ENCODE peak calls at places on chromosomes 4 and X, in five cellular contexts. One of them, this sample, is unnamed.

GRCh38 chrX:25523574-25523973 is 507.8 kb upstream of the ARX start:
- DNase-seq in H1: peak; percentile 42
- DNase-seq in neuronal stem cell: peak; percentile 12
- DNase-seq in mesenchymal stem cell: no peak
- DNase-seq in IMR-90: peak; percentile 36
- DNase-seq in this sample: peak; percentile 45

GRCh38 chr4:176671532-176671931 is 121.2 kb downstream of the VEGFC start:
- DNase-seq in H1: no peak
- DNase-seq in neuronal stem cell: no peak
- DNase-seq in mesenchymal stem cell: no peak
- DNase-seq in IMR-90: peak; percentile 44
- DNase-seq in this sample: no peak

GRCh38 chr4:174317531-174317930 is 33.8 kb downstream of the CEP44 start:
- DNase-seq in IMR-90: peak; percentile 23
- DNase-seq in H1: no peak
- DNase-seq in neuronal stem cell: no peak
- DNase-seq in mesenchymal stem cell: peak; percentile 35
- DNase-seq in this sample: no peak

GRCh38 chr4:151659631-151660030 is 101.2 kb downstream of the GATB start:
- DNase-seq in neuronal stem cell: no peak
- DNase-seq in IMR-90: no peak
- DNase-seq in mesenchymal stem cell: peak; percentile 23
- DNase-seq in H1: no peak
- DNase-seq in this sample: no peak

GRCh38 chr4:168119100-168119499 is 26.8 kb downstream of the ANXA10 start:
- DNase-seq in H1: no peak
- DNase-seq in mesenchymal stem cell: no peak
- DNase-seq in neuronal stem cell: no peak
- DNase-seq in IMR-90: no peak
- DNase-seq in this sample: no peak

GRCh38 chr4:88719381-88719780 is 21.8 kb upstream of the NAP1L5 start:
- DNase-seq in H1: no peak
- DNase-seq in neuronal stem cell: no peak
- DNase-seq in mesenchymal stem cell: no peak
- DNase-seq in IMR-90: no peak
- DNase-seq in this sample: no peak

GRCh38 chr4:44150091-44150576 is 298.5 kb downstream of the KCTD8 start:
- DNase-seq in mesenchymal stem cell: peak; percentile 24
- DNase-seq in neuronal stem cell: no peak
- DNase-seq in H1: no peak
- DNase-seq in IMR-90: peak; percentile 66
- DNase-seq in this sample: no peak

GRCh38 chr4:11281720-11282119 is 147.0 kb downstream of the HS3ST1 start:
- DNase-seq in H1: no peak
- DNase-seq in neuronal stem cell: no peak
- DNase-seq in mesenchymal stem cell: no peak
- DNase-seq in IMR-90: no peak
- DNase-seq in this sample: no peak

GRCh38 chr4:28772066-28772465 is 1911.4 kb downstream of the STIM2 start:
- DNase-seq in H1: no peak
- DNase-seq in IMR-90: peak; percentile 83
- DNase-seq in mesenchymal stem cell: peak; percentile 12
- DNase-seq in neuronal stem cell: no peak
- DNase-seq in this sample: no peak

GRCh38 chrX:43949669-43950068 is 23.5 kb downstream of the NDP start:
- DNase-seq in IMR-90: no peak
- DNase-seq in mesenchymal stem cell: no peak
- DNase-seq in neuronal stem cell: no peak
- DNase-seq in H1: peak; percentile 56
- DNase-seq in this sample: peak; percentile 78

GRCh38 chrX:17414839-17415238 is 39.8 kb downstream of the NHS start:
- DNase-seq in mesenchymal stem cell: no peak
- DNase-seq in H1: peak; percentile 52
- DNase-seq in neuronal stem cell: no peak
- DNase-seq in IMR-90: no peak
- DNase-seq in this sample: peak; percentile 42

GRCh38 chrX:53223955-53224859 is 800 bp downstream of the KDM5C start:
- DNase-seq in H1: peak; percentile 44
- DNase-seq in neuronal stem cell: no peak
- DNase-seq in IMR-90: peak; percentile 85
- DNase-seq in mesenchymal stem cell: peak; percentile 50
- DNase-seq in this sample: no peak

GRCh38 chr4:2898001-2898400 is 54.4 kb downstream of the ADD1 start:
- DNase-seq in mesenchymal stem cell: no peak
- DNase-seq in IMR-90: no peak
- DNase-seq in neuronal stem cell: no peak
- DNase-seq in H1: no peak
- DNase-seq in this sample: no peak

GRCh38 chr4:100087743-100088142 is 102.5 kb downstream of the DDIT4L start:
- DNase-seq in mesenchymal stem cell: no peak
- DNase-seq in H1: no peak
- DNase-seq in neuronal stem cell: no peak
- DNase-seq in IMR-90: peak; percentile 10
- DNase-seq in this sample: no peak

GRCh38 chr4:102163404-102164140 is 181.7 kb downstream of the SLC39A8 start:
- DNase-seq in mesenchymal stem cell: no peak
- DNase-seq in IMR-90: no peak
- DNase-seq in H1: no peak
- DNase-seq in neuronal stem cell: no peak
- DNase-seq in this sample: no peak

GRCh38 chr4:136032391-136032790 is 1499.9 kb downstream of the PCDH18 start:
- DNase-seq in H1: no peak
- DNase-seq in mesenchymal stem cell: no peak
- DNase-seq in neuronal stem cell: no peak
- DNase-seq in IMR-90: no peak
- DNase-seq in this sample: no peak

GRCh38 chr4:55758570-55758969 is 61.0 kb upstream of the EXOC1L start:
- DNase-seq in neuronal stem cell: no peak
- DNase-seq in mesenchymal stem cell: peak; percentile 3
- DNase-seq in H1: no peak
- DNase-seq in IMR-90: no peak
- DNase-seq in this sample: no peak

GRCh38 chr4:4519296-4519898 is 22.5 kb downstream of the STX18 start:
- DNase-seq in H1: no peak
- DNase-seq in IMR-90: peak; percentile 33
- DNase-seq in neuronal stem cell: no peak
- DNase-seq in mesenchymal stem cell: peak; percentile 57
- DNase-seq in this sample: no peak

GRCh38 chr4:30721353-30722091 is 1.4 kb downstream of the PCDH7 start:
- DNase-seq in H1: peak; percentile 76
- DNase-seq in mesenchymal stem cell: peak; percentile 64
- DNase-seq in neuronal stem cell: peak; percentile 54
- DNase-seq in IMR-90: peak; percentile 44
- DNase-seq in this sample: peak; percentile 55

GRCh38 chr4:682490-683172 is 6.3 kb downstream of the SLC49A3 start:
- DNase-seq in neuronal stem cell: no peak
- DNase-seq in IMR-90: no peak
- DNase-seq in H1: no peak
- DNase-seq in mesenchymal stem cell: no peak
- DNase-seq in this sample: peak; percentile 28

GRCh38 chr4:150176559-150176958 is 98.3 kb downstream of the DCLK2 start:
- DNase-seq in IMR-90: peak; percentile 55
- DNase-seq in H1: no peak
- DNase-seq in mesenchymal stem cell: no peak
- DNase-seq in neuronal stem cell: no peak
- DNase-seq in this sample: no peak

GRCh38 chr4:151329217-151330007 is 4.0 kb upstream of the SH3D19 start:
- DNase-seq in H1: no peak
- DNase-seq in mesenchymal stem cell: no peak
- DNase-seq in neuronal stem cell: no peak
- DNase-seq in IMR-90: peak; percentile 40
- DNase-seq in this sample: no peak

GRCh38 chr4:137664416-137664815 is 132.1 kb upstream of the PCDH18 start:
- DNase-seq in mesenchymal stem cell: no peak
- DNase-seq in neuronal stem cell: no peak
- DNase-seq in H1: no peak
- DNase-seq in IMR-90: peak; percentile 51
- DNase-seq in this sample: no peak

GRCh38 chrX:19129694-19130093 is 7.4 kb upstream of the ADGRG2 start:
- DNase-seq in IMR-90: no peak
- DNase-seq in H1: no peak
- DNase-seq in neuronal stem cell: no peak
- DNase-seq in mesenchymal stem cell: no peak
- DNase-seq in this sample: no peak

GRCh38 chr4:140630246-140630645 is 61.5 kb upstream of the UCP1 start:
- DNase-seq in mesenchymal stem cell: no peak
- DNase-seq in neuronal stem cell: no peak
- DNase-seq in IMR-90: no peak
- DNase-seq in H1: no peak
- DNase-seq in this sample: no peak
- H2BK15ac ChIP-seq in mesenchymal stem cell: no peak overlapping the region
- H2BK15ac ChIP-seq in neuronal stem cell: no peak overlapping the region
- H2BK15ac ChIP-seq in IMR-90: no peak overlapping the region
- H2BK15ac ChIP-seq in H1: no peak overlapping the region
- H2BK15ac ChIP-seq in this sample: no peak overlapping the region

DNA sequence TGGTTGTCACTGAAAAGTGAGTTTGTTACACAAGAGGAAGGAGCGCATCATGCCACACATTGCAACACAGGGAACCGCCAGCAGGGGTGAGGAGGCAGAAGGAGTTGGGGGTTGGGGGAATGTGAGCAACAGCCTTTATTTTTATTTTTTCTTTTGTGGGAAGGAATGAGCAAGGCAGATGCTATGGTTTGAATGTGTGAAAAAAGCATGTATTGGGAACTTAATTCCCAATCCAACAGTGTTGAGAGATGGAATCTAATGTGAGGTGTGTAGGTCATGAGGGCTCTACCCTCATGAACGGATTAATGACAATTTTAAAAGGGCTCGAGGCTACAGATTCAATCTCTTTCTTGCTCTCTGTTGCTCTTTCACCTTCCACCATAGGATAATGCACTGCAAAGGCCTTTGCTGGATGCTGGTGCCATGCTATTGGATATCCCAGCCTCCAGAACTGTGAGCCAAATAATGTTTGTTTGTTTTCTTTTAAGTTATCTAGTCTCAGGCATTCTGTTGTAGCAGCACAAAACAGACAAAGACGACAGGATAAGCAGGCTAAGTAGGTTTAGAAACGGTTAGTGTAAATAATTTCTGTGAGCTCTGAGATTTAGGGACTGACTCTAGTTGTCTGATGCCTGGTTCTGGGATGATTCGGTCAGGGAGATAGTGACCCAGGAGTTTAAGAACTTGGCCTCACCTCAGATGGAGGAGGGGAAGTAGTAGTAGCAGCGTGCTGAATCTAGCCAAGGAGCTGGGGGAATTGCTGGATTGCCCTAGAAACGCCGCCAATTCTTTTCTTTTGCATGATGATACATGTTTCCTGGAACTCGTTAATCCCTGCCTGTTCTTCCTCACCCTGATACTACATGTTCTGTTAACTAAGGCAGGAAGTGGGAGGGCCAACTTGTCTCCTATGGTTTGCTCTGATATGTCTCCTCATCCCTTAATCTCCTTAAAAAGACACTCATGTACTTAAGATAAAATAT is 156.6 kb upstream of the CTSO start:
- DNase-seq in neuronal stem cell: no peak
- DNase-seq in H1: peak; percentile 68
- DNase-seq in mesenchymal stem cell: peak; percentile 72
- DNase-seq in IMR-90: peak; percentile 8
- DNase-seq in this sample: peak; percentile 49
- H2AFZ ChIP-seq in neuronal stem cell: peak overlapping the region; percentile 12
- H2AFZ ChIP-seq in H1: peak overlapping the region; percentile 28
- H2AFZ ChIP-seq in mesenchymal stem cell: no peak overlapping the region
- H2AFZ ChIP-seq in IMR-90: peak overlapping the region; percentile 65
- H2AFZ ChIP-seq in this sample: no peak overlapping the region

GRCh38 chr4:142092941-142093340 is 456.6 kb downstream of the IL15 start:
- DNase-seq in IMR-90: peak; percentile 18
- DNase-seq in neuronal stem cell: no peak
- DNase-seq in H1: no peak
- DNase-seq in mesenchymal stem cell: no peak
- DNase-seq in this sample: no peak
- H3K4me1 ChIP-seq in IMR-90: peaks cover 12% of the 10 kb centered on the region
- H3K4me1 ChIP-seq in neuronal stem cell: peaks cover 2% of the 10 kb centered on the region
- H3K4me1 ChIP-seq in H1: no peaks in the 10 kb centered on the region
- H3K4me1 ChIP-seq in mesenchymal stem cell: peaks cover 3% of the 10 kb centered on the region
- H3K4me1 ChIP-seq in this sample: no peaks in the 10 kb centered on the region

GRCh38 chrX:2901367-2902036 is 27.6 kb downstream of the ARSD start:
- DNase-seq in IMR-90: peak; percentile 64
- DNase-seq in neuronal stem cell: no peak
- DNase-seq in H1: no peak
- DNase-seq in mesenchymal stem cell: peak; percentile 50
- DNase-seq in this sample: no peak

GRCh38 chrX:2894885-2895292 is 34.2 kb downstream of the ARSD start:
- DNase-seq in IMR-90: peak; percentile 50
- DNase-seq in mesenchymal stem cell: peak; percentile 89
- DNase-seq in H1: no peak
- DNase-seq in neuronal stem cell: no peak
- DNase-seq in this sample: no peak

GRCh38 chrX:2897311-2897689 is 31.8 kb downstream of the ARSD start:
- DNase-seq in neuronal stem cell: no peak
- DNase-seq in mesenchymal stem cell: peak; percentile 24
- DNase-seq in IMR-90: no peak
- DNase-seq in H1: no peak
- DNase-seq in this sample: no peak

GRCh38 chrX:2902841-2903240 is 26.3 kb downstream of the ARSD start:
- DNase-seq in neuronal stem cell: no peak
- DNase-seq in IMR-90: no peak
- DNase-seq in mesenchymal stem cell: no peak
- DNase-seq in H1: no peak
- DNase-seq in this sample: no peak

DNA sequence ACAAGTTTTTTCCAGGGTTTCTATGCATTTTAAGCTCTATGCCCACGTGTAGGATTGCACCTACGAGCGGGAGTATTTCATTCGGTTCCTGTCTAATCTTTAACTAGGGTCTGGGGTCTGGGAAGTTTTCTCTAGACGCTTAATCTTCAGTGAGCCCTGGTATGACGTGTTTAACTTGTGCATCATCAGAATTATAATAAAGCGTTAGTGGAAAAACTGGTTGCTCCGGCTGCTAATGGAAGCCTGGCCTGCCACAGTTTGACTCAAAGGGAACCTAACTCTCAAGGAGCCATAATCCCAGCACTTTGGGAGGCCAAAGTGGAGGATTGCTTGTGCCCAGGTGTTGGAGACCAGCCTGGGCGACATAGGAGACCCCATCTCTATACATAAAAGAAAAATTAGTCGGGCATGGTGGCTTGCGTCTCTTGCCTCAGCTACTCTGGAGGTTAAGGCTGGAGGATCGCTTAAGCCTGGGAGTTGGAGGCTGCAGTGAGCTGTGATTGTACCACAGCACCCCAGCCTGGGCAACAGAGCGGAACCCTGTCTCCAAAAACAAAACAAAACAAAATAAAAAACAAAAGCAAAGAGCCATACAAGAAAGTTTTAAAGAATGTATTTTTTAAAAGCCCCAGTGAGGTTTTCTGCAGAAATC is 30.2 kb downstream of the ARSD start:
- DNase-seq in mesenchymal stem cell: no peak
- DNase-seq in IMR-90: no peak
- DNase-seq in H1: no peak
- DNase-seq in neuronal stem cell: no peak
- DNase-seq in this sample: no peak
- H2BK15ac ChIP-seq in mesenchymal stem cell: no peak overlapping the region
- H2BK15ac ChIP-seq in IMR-90: no peak overlapping the region
- H2BK15ac ChIP-seq in H1: no peak overlapping the region
- H2BK15ac ChIP-seq in neuronal stem cell: no peak overlapping the region
- H2BK15ac ChIP-seq in this sample: no peak overlapping the region

This sample was measured in H9.